ENCODE peak calls at places on chromosomes 2 and 18, in four cellular contexts. One of them, this sample, is unnamed.

GRCh38 chr2:122736279-122736678 is 980.8 kb downstream of the TSN start:
- DNase-seq in MM.1S: no peak
- DNase-seq in kidney epithelial cell: no peak
- DNase-seq in GM23338: no peak
- DNase-seq in this sample: no peak

GRCh38 chr2:167190053-167190452 is 301.8 kb downstream of the XIRP2 start:
- DNase-seq in MM.1S: no peak
- DNase-seq in kidney epithelial cell: peak; percentile 26
- DNase-seq in GM23338: no peak
- DNase-seq in this sample: no peak

GRCh38 chr2:144330951-144331651 is 188.8 kb downstream of the ZEB2 start:
- DNase-seq in MM.1S: peak; percentile 21
- DNase-seq in kidney epithelial cell: no peak
- DNase-seq in GM23338: peak; percentile 26
- DNase-seq in this sample: no peak

GRCh38 chr2:98569197-98569793 is 39.0 kb downstream of the COA5 start:
- DNase-seq in MM.1S: no peak
- DNase-seq in kidney epithelial cell: no peak
- DNase-seq in GM23338: peak; percentile 80
- DNase-seq in this sample: no peak

GRCh38 chr2:32812316-32812715 is 134.4 kb upstream of the LTBP1 start:
- DNase-seq in MM.1S: no peak
- DNase-seq in kidney epithelial cell: no peak
- DNase-seq in GM23338: no peak
- DNase-seq in this sample: no peak

GRCh38 chr18:31206787-31207381 is 44.2 kb upstream of the DSC1 start:
- DNase-seq in MM.1S: no peak
- DNase-seq in kidney epithelial cell: peak; percentile 86
- DNase-seq in GM23338: peak; percentile 57
- DNase-seq in this sample: no peak

GRCh38 chr18:10265560-10266235 is 188.7 kb upstream of the APCDD1 start:
- DNase-seq in MM.1S: no peak
- DNase-seq in kidney epithelial cell: no peak
- DNase-seq in GM23338: no peak
- DNase-seq in this sample: no peak

GRCh38 chr18:62974388-62974787 is 259.0 kb downstream of the PHLPP1 start:
- DNase-seq in MM.1S: no peak
- DNase-seq in kidney epithelial cell: no peak
- DNase-seq in GM23338: no peak
- DNase-seq in this sample: no peak

GRCh38 chr2:120978359-120979050 is 242.8 kb downstream of the GLI2 start:
- DNase-seq in MM.1S: no peak
- DNase-seq in kidney epithelial cell: no peak
- DNase-seq in GM23338: no peak
- DNase-seq in this sample: no peak

GRCh38 chr2:156005999-156006712 is 326.4 kb downstream of the NR4A2 start:
- DNase-seq in MM.1S: no peak
- DNase-seq in kidney epithelial cell: no peak
- DNase-seq in GM23338: peak; percentile 26
- DNase-seq in this sample: no peak

GRCh38 chr2:67930156-67930555 is 132.6 kb downstream of the C1D start:
- DNase-seq in MM.1S: no peak
- DNase-seq in kidney epithelial cell: no peak
- DNase-seq in GM23338: peak; percentile 93
- DNase-seq in this sample: no peak

GRCh38 chr2:130930740-130931659 is 94.3 kb downstream of the ARHGEF4 start:
- DNase-seq in MM.1S: no peak
- DNase-seq in kidney epithelial cell: no peak
- DNase-seq in GM23338: no peak
- DNase-seq in this sample: no peak

GRCh38 chr2:160581448-160581847 is 87.8 kb upstream of the RBMS1 start:
- DNase-seq in MM.1S: no peak
- DNase-seq in kidney epithelial cell: no peak
- DNase-seq in GM23338: peak; percentile 68
- DNase-seq in this sample: no peak

DNA sequence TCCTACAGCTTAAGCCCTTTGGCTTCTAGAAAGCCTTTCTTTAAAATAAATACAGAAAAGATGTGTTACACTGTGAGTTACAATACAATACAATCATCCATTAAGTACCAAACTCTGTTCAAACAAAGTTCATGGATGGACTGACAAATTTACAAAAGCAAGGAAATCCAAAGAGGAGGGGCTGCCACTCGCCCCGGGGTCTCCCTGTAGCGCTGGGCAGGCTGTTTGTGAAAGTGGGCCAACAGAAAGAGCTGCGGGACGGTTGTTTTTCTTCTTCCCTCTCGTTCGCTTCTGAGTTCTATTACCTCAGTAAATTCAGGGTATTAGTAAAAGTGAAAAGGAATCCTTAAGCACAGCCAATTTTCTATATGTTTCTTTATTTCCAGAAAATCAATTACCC is 9.0 kb upstream of the ZNF516 start:
- DNase-seq in MM.1S: no peak
- DNase-seq in kidney epithelial cell: no peak
- DNase-seq in GM23338: peak; percentile 23
- DNase-seq in this sample: no peak
- H3K4me3 ChIP-seq in MM.1S: no peak overlapping the region
- H3K4me3 ChIP-seq in kidney epithelial cell: no peak overlapping the region
- H3K4me3 ChIP-seq in GM23338: no peak overlapping the region
- H3K4me3 ChIP-seq in this sample: no peak overlapping the region

GRCh38 chr2:241609859-241610793 is 26.8 kb downstream of the THAP4 start:
- DNase-seq in MM.1S: peak; percentile 63
- DNase-seq in kidney epithelial cell: peak; percentile 51
- DNase-seq in GM23338: peak; percentile 97
- DNase-seq in this sample: peak; percentile 84
- H3K4me3 ChIP-seq in MM.1S: peak overlapping the region; percentile 27
- H3K4me3 ChIP-seq in kidney epithelial cell: peak overlapping the region; percentile 49
- H3K4me3 ChIP-seq in GM23338: peak overlapping the region; percentile 71
- H3K4me3 ChIP-seq in this sample: peak overlapping the region; percentile 42

GRCh38 chr18:48940854-48941531 is 9.8 kb downstream of the SMAD7 start:
- DNase-seq in MM.1S: peak; percentile 93
- DNase-seq in kidney epithelial cell: no peak
- DNase-seq in GM23338: no peak
- DNase-seq in this sample: peak; percentile 99

GRCh38 chr18:48939368-48940097 is 11.2 kb downstream of the SMAD7 start:
- DNase-seq in MM.1S: no peak
- DNase-seq in kidney epithelial cell: no peak
- DNase-seq in GM23338: peak; percentile 80
- DNase-seq in this sample: no peak

GRCh38 chr18:48937869-48938750 is 12.7 kb downstream of the SMAD7 start:
- DNase-seq in MM.1S: no peak
- DNase-seq in kidney epithelial cell: no peak
- DNase-seq in GM23338: no peak
- DNase-seq in this sample: no peak

GRCh38 chr18:48941672-48942071 is 9.1 kb downstream of the SMAD7 start:
- DNase-seq in MM.1S: peak; percentile 19
- DNase-seq in kidney epithelial cell: no peak
- DNase-seq in GM23338: no peak
- DNase-seq in this sample: no peak

GRCh38 chr18:48938827-48939367 is 11.9 kb downstream of the SMAD7 start:
- DNase-seq in MM.1S: no peak
- DNase-seq in kidney epithelial cell: no peak
- DNase-seq in GM23338: no peak
- DNase-seq in this sample: no peak
- H3K4me3 ChIP-seq in MM.1S: no peak overlapping the region
- H3K4me3 ChIP-seq in kidney epithelial cell: no peak overlapping the region
- H3K4me3 ChIP-seq in GM23338: peak overlapping the region; percentile 49
- H3K4me3 ChIP-seq in this sample: no peak overlapping the region

DNA sequence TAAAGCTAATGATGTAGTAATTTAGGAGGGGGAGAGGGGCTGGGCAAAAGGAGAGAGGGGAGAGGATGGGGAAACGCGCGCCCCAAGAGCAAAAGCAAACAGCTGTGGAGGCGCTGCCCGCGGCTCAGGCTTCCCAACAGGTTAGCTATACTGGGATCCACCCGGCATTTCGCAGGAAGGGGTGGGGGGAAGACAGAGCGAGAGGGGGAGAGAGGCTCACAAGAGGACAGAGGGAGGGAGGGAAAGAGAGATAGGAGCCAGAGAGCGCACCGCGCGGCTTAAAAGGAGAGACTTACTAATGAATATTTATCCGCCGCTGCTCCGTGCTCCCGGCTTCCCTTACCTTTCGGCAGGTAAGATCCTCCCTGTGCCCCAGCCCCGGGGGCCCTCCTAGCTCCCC is 7.5 kb upstream of the SIX3 start:
- DNase-seq in MM.1S: no peak
- DNase-seq in kidney epithelial cell: no peak
- DNase-seq in GM23338: peak; percentile 90
- DNase-seq in this sample: no peak
- H3K4me3 ChIP-seq in MM.1S: no peak overlapping the region
- H3K4me3 ChIP-seq in kidney epithelial cell: no peak overlapping the region
- H3K4me3 ChIP-seq in GM23338: peak overlapping the region; percentile 66
- H3K4me3 ChIP-seq in this sample: no peak overlapping the region

GRCh38 chr2:101844055-101844635 is 146.6 kb downstream of the MAP4K4 start:
- DNase-seq in MM.1S: no peak
- DNase-seq in kidney epithelial cell: no peak
- DNase-seq in GM23338: no peak
- DNase-seq in this sample: no peak
- H3K4me3 ChIP-seq in MM.1S: no peak overlapping the region
- H3K4me3 ChIP-seq in kidney epithelial cell: no peak overlapping the region
- H3K4me3 ChIP-seq in GM23338: no peak overlapping the region
- H3K4me3 ChIP-seq in this sample: no peak overlapping the region

DNA sequence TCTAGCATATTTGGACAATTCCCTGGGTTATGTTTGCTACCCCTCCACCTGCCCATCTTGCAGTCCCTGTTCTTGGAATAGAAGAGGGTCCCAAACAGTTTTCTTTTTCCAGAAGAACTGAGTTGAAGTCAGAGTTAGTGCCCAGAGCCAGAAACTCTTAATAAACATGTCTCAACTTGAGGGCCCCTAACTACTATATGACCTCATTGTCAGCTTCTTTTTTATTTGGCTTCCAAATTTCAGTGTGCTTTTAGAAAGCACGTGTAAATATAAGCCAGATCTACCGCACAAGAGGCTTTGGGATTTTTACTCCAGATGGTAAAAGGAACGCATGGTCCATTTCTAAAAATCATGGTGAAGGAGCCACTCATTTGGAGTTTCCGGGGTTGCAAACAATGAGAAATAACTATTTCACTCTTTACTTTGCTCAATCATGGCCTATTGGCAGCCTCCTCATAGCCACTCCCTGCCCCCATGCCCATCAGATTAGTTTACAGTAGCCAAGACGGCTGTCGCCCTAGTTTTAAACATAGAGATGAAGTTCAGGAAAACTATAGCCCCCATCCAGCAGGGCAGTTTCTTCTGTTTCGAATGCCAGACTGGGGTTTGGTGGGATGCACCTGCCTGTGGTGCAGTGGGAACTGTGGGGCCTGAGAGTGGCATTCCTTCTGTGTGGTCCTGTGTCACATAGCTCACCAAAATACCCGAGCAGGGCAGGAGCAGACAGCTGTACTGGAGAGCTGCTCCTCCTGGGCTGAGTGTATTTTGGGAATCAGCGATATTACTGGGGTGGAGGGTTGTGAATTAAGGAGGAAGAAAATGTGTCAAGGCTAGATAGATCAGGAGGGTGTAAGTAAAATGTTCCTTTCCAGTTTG is 1.7 kb downstream of the MAPRE3 start:
- DNase-seq in MM.1S: no peak
- DNase-seq in kidney epithelial cell: no peak
- DNase-seq in GM23338: no peak
- DNase-seq in this sample: no peak
- H3K4me3 ChIP-seq in MM.1S: no peak overlapping the region
- H3K4me3 ChIP-seq in kidney epithelial cell: no peak overlapping the region
- H3K4me3 ChIP-seq in GM23338: peak overlapping the region; percentile 97
- H3K4me3 ChIP-seq in this sample: no peak overlapping the region

DNA sequence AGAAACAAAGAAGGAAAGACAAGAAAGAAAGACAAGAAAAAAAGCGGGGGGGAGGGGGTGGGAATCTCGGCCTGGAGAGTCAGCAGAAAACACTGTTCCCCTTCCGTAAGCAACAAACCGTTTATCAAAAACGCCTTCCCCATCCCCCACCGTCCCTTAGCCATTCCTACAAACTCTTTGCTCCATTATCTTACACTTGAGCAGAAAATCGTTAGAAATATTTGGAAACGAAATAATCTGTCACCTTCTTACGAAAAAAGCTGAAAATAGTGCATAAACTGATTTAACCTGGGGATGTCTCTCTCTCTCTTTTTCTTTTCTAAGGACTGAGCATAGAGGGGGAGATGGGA is 3.2 kb downstream of the PTGR3 start:
- DNase-seq in MM.1S: no peak
- DNase-seq in kidney epithelial cell: no peak
- DNase-seq in GM23338: peak; percentile 68
- DNase-seq in this sample: no peak
- H3K4me3 ChIP-seq in MM.1S: no peak overlapping the region
- H3K4me3 ChIP-seq in kidney epithelial cell: no peak overlapping the region
- H3K4me3 ChIP-seq in GM23338: peak overlapping the region; percentile 83
- H3K4me3 ChIP-seq in this sample: no peak overlapping the region

GRCh38 chr2:23208339-23208738 is 176.6 kb upstream of the KLHL29 start:
- DNase-seq in MM.1S: no peak
- DNase-seq in kidney epithelial cell: no peak
- DNase-seq in GM23338: no peak
- DNase-seq in this sample: no peak

GRCh38 chr2:23207871-23208270 is 177.1 kb upstream of the KLHL29 start:
- DNase-seq in MM.1S: no peak
- DNase-seq in kidney epithelial cell: no peak
- DNase-seq in GM23338: no peak
- DNase-seq in this sample: no peak

GRCh38 chr2:23211987-23212583 is 172.9 kb upstream of the KLHL29 start:
- DNase-seq in MM.1S: no peak
- DNase-seq in kidney epithelial cell: no peak
- DNase-seq in GM23338: no peak
- DNase-seq in this sample: no peak

GRCh38 chr2:23206652-23207051 is 178.3 kb upstream of the KLHL29 start:
- DNase-seq in MM.1S: no peak
- DNase-seq in kidney epithelial cell: no peak
- DNase-seq in GM23338: no peak
- DNase-seq in this sample: no peak

GRCh38 chr2:23209059-23209458 is 175.9 kb upstream of the KLHL29 start:
- DNase-seq in MM.1S: no peak
- DNase-seq in kidney epithelial cell: no peak
- DNase-seq in GM23338: no peak
- DNase-seq in this sample: no peak
- H3K4me3 ChIP-seq in MM.1S: no peak overlapping the region
- H3K4me3 ChIP-seq in kidney epithelial cell: no peak overlapping the region
- H3K4me3 ChIP-seq in GM23338: no peak overlapping the region
- H3K4me3 ChIP-seq in this sample: no peak overlapping the region

This sample was measured in Jurkat, Clone E6-1.